ENCODE peak calls at places on chromosome 15, in ten cellular contexts. W, C, B, Y, Q, T, X, L, S and A are unnamed samples.

GRCh38 chr15:32844118-32844711 is 126.4 kb downstream of the GREM1 start:
- DNase-seq in B (peak; percentile 50), S (no peak), X (no peak), W (no peak), L (peak; percentile 24), Q (no peak), C (no peak), T (peak; percentile 40), Y (no peak), A (no peak)

GRCh38 chr15:31306426-31307269 is 20.0 kb upstream of the KLF13 start:
- DNase-seq in B (peak; percentile 26), C (no peak), Q (no peak), Y (no peak), T (no peak), W (peak; percentile 55), L (no peak), X (peak; percentile 53), S (peak; percentile 92), A (no peak)

GRCh38 chr15:95972136-95972553 is 358.4 kb upstream of the NR2F2 start:
- DNase-seq in Y (no peak), X (no peak), T (no peak), W (no peak), C (no peak), B (no peak), L (no peak), S (no peak), Q (no peak), A (no peak)

GRCh38 chr15:62896969-62897486 is 145.5 kb upstream of the TPM1 start:
- DNase-seq in X (no peak), Q (no peak), L (no peak), T (peak; percentile 96), W (peak; percentile 95), S (no peak), B (peak; percentile 98), C (peak; percentile 99), Y (peak; percentile 62), A (peak; percentile 94)

GRCh38 chr15:25435474-25436243 is 3.2 kb downstream of the UBE3A start:
- DNase-seq in T (no peak), B (no peak), C (no peak), S (no peak), Y (no peak), W (no peak), X (no peak), Q (no peak), L (no peak), A (no peak)

GRCh38 chr15:80588801-80589200 is 106.3 kb upstream of the ABHD17C start:
- DNase-seq in Q (no peak), Y (peak; percentile 34), B (peak; percentile 79), S (no peak), X (no peak), W (no peak), L (no peak), T (peak; percentile 80), C (peak; percentile 44), A (peak; percentile 89)

GRCh38 chr15:62482715-62483429 is 317.8 kb upstream of the C2CD4B start:
- DNase-seq in S (peak; percentile 56), L (peak; percentile 67), C (peak; percentile 6), T (peak; percentile 45), X (no peak), B (peak; percentile 40), Q (no peak), W (no peak), Y (peak; percentile 17), A (no peak)

GRCh38 chr15:63892794-63893441 is 59.2 kb upstream of the HERC1 start:
- DNase-seq in Y (no peak), B (no peak), C (no peak), L (no peak), S (no peak), W (peak; percentile 61), Q (no peak), X (peak; percentile 87), T (no peak), A (no peak)

GRCh38 chr15:33872761-33873106 is 95.6 kb upstream of the CHRM5 start:
- DNase-seq in C (no peak), L (no peak), X (no peak), W (no peak), S (no peak), Q (no peak), Y (no peak), T (no peak), B (no peak), A (no peak)

GRCh38 chr15:100913961-100914360 is 5.2 kb upstream of the LRRK1 start:
- DNase-seq in B (no peak), L (no peak), Q (no peak), S (no peak), T (no peak), W (peak; percentile 16), Y (no peak), C (no peak), X (no peak), A (no peak)

GRCh38 chr15:77974098-77974414 is 103.5 kb downstream of the TBC1D2B start:
- DNase-seq in Q (no peak), Y (peak; percentile 46), T (no peak), W (peak; percentile 82), L (no peak), B (peak; percentile 73), C (peak; percentile 14), X (no peak), S (no peak), A (no peak)

GRCh38 chr15:74025436-74025835 is 30.9 kb downstream of the PML start:
- DNase-seq in L (no peak), T (no peak), W (no peak), C (no peak), Y (no peak), B (no peak), Q (no peak), X (no peak), S (no peak), A (no peak)

GRCh38 chr15:71452893-71453292 is 337.6 kb downstream of the THSD4 start:
- DNase-seq in C (no peak), L (no peak), Q (no peak), S (no peak), X (no peak), Y (no peak), W (no peak), T (no peak), B (no peak), A (no peak)

GRCh38 chr15:25323420-25323819 is 115.4 kb downstream of the UBE3A start:
- DNase-seq in Q (no peak), L (no peak), W (no peak), X (no peak), S (no peak), T (no peak), Y (no peak), C (no peak), B (no peak), A (no peak)

GRCh38 chr15:40286794-40287193 is 3.9 kb upstream of the ANKRD63 start:
- DNase-seq in Q (no peak), T (no peak), W (no peak), C (no peak), S (no peak), B (no peak), X (no peak), L (no peak), Y (no peak), A (no peak)